ENCODE peak calls at places on chromosomes 2 and 18, in seven cellular contexts. One of them, this sample, is unnamed.

GRCh38 chr2:108169982-108170625 is 69.7 kb upstream of the SULT1C3 start:
- DNase-seq in lung: no peak
- DNase-seq in SK-N-SH: peak
- DNase-seq in cardiac muscle cell: peak
- DNase-seq in left lung: no peak
- DNase-seq in neural crest cell: no peak
- DNase-seq in chondrocyte: no peak
- DNase-seq in this sample: no peak

GRCh38 chr2:146312899-146313298 is 1531.9 kb upstream of the ACVR2A start:
- DNase-seq in left lung: no peak
- DNase-seq in lung: no peak
- DNase-seq in neural crest cell: no peak
- DNase-seq in SK-N-SH: no peak
- DNase-seq in chondrocyte: no peak
- DNase-seq in cardiac muscle cell: peak
- DNase-seq in this sample: no peak

GRCh38 chr2:237264480-237265219 is 149.3 kb downstream of the COL6A3 start:
- DNase-seq in left lung: no peak
- DNase-seq in neural crest cell: no peak
- DNase-seq in lung: no peak
- DNase-seq in SK-N-SH: no peak
- DNase-seq in chondrocyte: no peak
- DNase-seq in cardiac muscle cell: peak
- DNase-seq in this sample: no peak

GRCh38 chr2:218886461-218886947 is 5.9 kb downstream of the WNT10A start:
- DNase-seq in left lung: no peak
- DNase-seq in neural crest cell: no peak
- DNase-seq in lung: no peak
- DNase-seq in cardiac muscle cell: no peak
- DNase-seq in chondrocyte: peak
- DNase-seq in SK-N-SH: peak
- DNase-seq in this sample: no peak

GRCh38 chr2:54808642-54809041 is 85.2 kb downstream of the EML6 start:
- DNase-seq in chondrocyte: no peak
- DNase-seq in lung: no peak
- DNase-seq in SK-N-SH: no peak
- DNase-seq in neural crest cell: no peak
- DNase-seq in cardiac muscle cell: no peak
- DNase-seq in left lung: no peak
- DNase-seq in this sample: no peak

GRCh38 chr2:120952318-120952717 is 216.7 kb downstream of the GLI2 start:
- DNase-seq in SK-N-SH: no peak
- DNase-seq in left lung: no peak
- DNase-seq in lung: no peak
- DNase-seq in chondrocyte: no peak
- DNase-seq in neural crest cell: no peak
- DNase-seq in cardiac muscle cell: peak
- DNase-seq in this sample: no peak

GRCh38 chr18:58842978-58843661 is 21.6 kb upstream of the ZNF532 start:
- DNase-seq in chondrocyte: no peak
- DNase-seq in cardiac muscle cell: no peak
- DNase-seq in neural crest cell: no peak
- DNase-seq in left lung: no peak
- DNase-seq in SK-N-SH: no peak
- DNase-seq in lung: no peak
- DNase-seq in this sample: peak

GRCh38 chr2:225236769-225237323 is 162.7 kb upstream of the NYAP2 start:
- DNase-seq in SK-N-SH: no peak
- DNase-seq in lung: no peak
- DNase-seq in chondrocyte: no peak
- DNase-seq in cardiac muscle cell: no peak
- DNase-seq in neural crest cell: no peak
- DNase-seq in left lung: no peak
- DNase-seq in this sample: no peak

GRCh38 chr2:25411753-25412152 is 70.0 kb upstream of the DNMT3A start:
- DNase-seq in left lung: no peak
- DNase-seq in SK-N-SH: no peak
- DNase-seq in cardiac muscle cell: no peak
- DNase-seq in neural crest cell: no peak
- DNase-seq in lung: no peak
- DNase-seq in chondrocyte: no peak
- DNase-seq in this sample: no peak

GRCh38 chr2:55839182-55839819 is 84.3 kb downstream of the EFEMP1 start:
- DNase-seq in lung: peak
- DNase-seq in cardiac muscle cell: peak
- DNase-seq in left lung: no peak
- DNase-seq in chondrocyte: no peak
- DNase-seq in SK-N-SH: no peak
- DNase-seq in neural crest cell: no peak
- DNase-seq in this sample: no peak

GRCh38 chr2:62526531-62527381 is 20.8 kb upstream of the TMEM17 start:
- DNase-seq in neural crest cell: no peak
- DNase-seq in left lung: no peak
- DNase-seq in cardiac muscle cell: no peak
- DNase-seq in SK-N-SH: no peak
- DNase-seq in chondrocyte: no peak
- DNase-seq in lung: no peak
- DNase-seq in this sample: no peak

GRCh38 chr2:101515512-101515911 is 40.6 kb upstream of the RFX8 start:
- DNase-seq in cardiac muscle cell: peak
- DNase-seq in chondrocyte: no peak
- DNase-seq in lung: no peak
- DNase-seq in SK-N-SH: no peak
- DNase-seq in neural crest cell: no peak
- DNase-seq in left lung: no peak
- DNase-seq in this sample: no peak

GRCh38 chr2:46988733-46989481 is 73.3 kb upstream of the MCFD2 start:
- DNase-seq in cardiac muscle cell: no peak
- DNase-seq in left lung: no peak
- DNase-seq in lung: no peak
- DNase-seq in SK-N-SH: peak
- DNase-seq in chondrocyte: no peak
- DNase-seq in neural crest cell: no peak
- DNase-seq in this sample: no peak

GRCh38 chr2:40488101-40488598 is 36.3 kb upstream of the SLC8A1 start:
- DNase-seq in left lung: no peak
- DNase-seq in chondrocyte: no peak
- DNase-seq in lung: no peak
- DNase-seq in SK-N-SH: peak
- DNase-seq in cardiac muscle cell: peak
- DNase-seq in neural crest cell: no peak
- DNase-seq in this sample: no peak

GRCh38 chr2:31270136-31270535 is 36.2 kb downstream of the EHD3 start:
- DNase-seq in chondrocyte: no peak
- DNase-seq in left lung: no peak
- DNase-seq in cardiac muscle cell: no peak
- DNase-seq in lung: no peak
- DNase-seq in neural crest cell: no peak
- DNase-seq in SK-N-SH: no peak
- DNase-seq in this sample: no peak

GRCh38 chr2:149782566-149782965 is 195.0 kb upstream of the MMADHC start:
- DNase-seq in neural crest cell: no peak
- DNase-seq in SK-N-SH: no peak
- DNase-seq in lung: no peak
- DNase-seq in left lung: no peak
- DNase-seq in cardiac muscle cell: no peak
- DNase-seq in chondrocyte: no peak
- DNase-seq in this sample: no peak

GRCh38 chr2:85394256-85394655 is 15.9 kb downstream of the CAPG start:
- DNase-seq in neural crest cell: no peak
- DNase-seq in cardiac muscle cell: no peak
- DNase-seq in chondrocyte: peak
- DNase-seq in lung: no peak
- DNase-seq in SK-N-SH: no peak
- DNase-seq in left lung: no peak
- DNase-seq in this sample: no peak

GRCh38 chr2:75055307-75055819 is 96.9 kb downstream of the POLE4 start:
- DNase-seq in neural crest cell: no peak
- DNase-seq in lung: no peak
- DNase-seq in left lung: no peak
- DNase-seq in cardiac muscle cell: no peak
- DNase-seq in SK-N-SH: no peak
- DNase-seq in chondrocyte: no peak
- DNase-seq in this sample: no peak

GRCh38 chr2:166417669-166418068 is 41.9 kb upstream of the SCN9A start:
- DNase-seq in SK-N-SH: no peak
- DNase-seq in left lung: no peak
- DNase-seq in neural crest cell: no peak
- DNase-seq in cardiac muscle cell: peak
- DNase-seq in lung: no peak
- DNase-seq in chondrocyte: no peak
- DNase-seq in this sample: no peak

GRCh38 chr2:96773922-96774321 is 13.2 kb downstream of the CNNM4 start:
- DNase-seq in neural crest cell: no peak
- DNase-seq in lung: no peak
- DNase-seq in SK-N-SH: no peak
- DNase-seq in left lung: no peak
- DNase-seq in chondrocyte: no peak
- DNase-seq in cardiac muscle cell: no peak
- DNase-seq in this sample: no peak

GRCh38 chr2:98088261-98088660 is 1.3 kb downstream of the VWA3B start:
- DNase-seq in SK-N-SH: no peak
- DNase-seq in cardiac muscle cell: no peak
- DNase-seq in chondrocyte: no peak
- DNase-seq in lung: no peak
- DNase-seq in neural crest cell: no peak
- DNase-seq in left lung: no peak
- DNase-seq in this sample: no peak
- TF ChIP-seq CTCF in SK-N-SH: no peak
- TF ChIP-seq CTCF in cardiac muscle cell: no peak
- TF ChIP-seq CTCF in chondrocyte: no peak
- TF ChIP-seq CTCF in lung: no peak
- TF ChIP-seq CTCF in neural crest cell: no peak
- TF ChIP-seq CTCF in left lung: no peak
- TF ChIP-seq CTCF in this sample: no peak

GRCh38 chr2:234136461-234136860 is 86.0 kb downstream of the SPP2 start:
- DNase-seq in neural crest cell: no peak
- DNase-seq in chondrocyte: no peak
- DNase-seq in SK-N-SH: no peak
- DNase-seq in cardiac muscle cell: no peak
- DNase-seq in left lung: no peak
- DNase-seq in lung: no peak
- DNase-seq in this sample: no peak
- TF ChIP-seq CTCF in neural crest cell: no peak
- TF ChIP-seq CTCF in chondrocyte: no peak
- TF ChIP-seq CTCF in SK-N-SH: peak
- TF ChIP-seq CTCF in cardiac muscle cell: no peak
- TF ChIP-seq CTCF in left lung: no peak
- TF ChIP-seq CTCF in lung: no peak
- TF ChIP-seq CTCF in this sample: no peak

DNA sequence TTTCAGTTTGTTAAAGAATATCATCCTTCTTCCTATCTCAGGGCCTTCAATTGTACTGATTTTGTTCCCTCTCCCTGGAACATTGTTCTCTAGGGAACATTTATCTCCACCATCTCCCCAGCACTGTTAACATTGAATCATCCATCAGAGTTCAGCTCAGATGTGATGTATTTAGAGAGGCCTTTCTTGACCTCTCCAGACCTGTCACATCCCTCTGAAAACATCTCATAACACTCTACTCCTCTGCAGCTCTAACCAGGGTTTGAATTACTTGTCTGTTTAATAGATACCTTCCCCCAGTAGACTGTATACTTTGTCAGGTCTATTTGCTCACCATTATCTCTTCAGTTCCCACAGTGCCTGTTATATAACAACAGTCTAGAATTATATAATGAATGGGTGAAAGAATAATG is 98.6 kb downstream of the GALNT1 start:
- DNase-seq in neural crest cell: no peak
- DNase-seq in lung: no peak
- DNase-seq in chondrocyte: no peak
- DNase-seq in SK-N-SH: no peak
- DNase-seq in cardiac muscle cell: peak
- DNase-seq in left lung: no peak
- DNase-seq in this sample: no peak
- TF ChIP-seq CTCF in neural crest cell: no peak
- TF ChIP-seq CTCF in lung: no peak
- TF ChIP-seq CTCF in chondrocyte: no peak
- TF ChIP-seq CTCF in SK-N-SH: no peak
- TF ChIP-seq CTCF in cardiac muscle cell: no peak
- TF ChIP-seq CTCF in left lung: no peak
- TF ChIP-seq CTCF in this sample: no peak

GRCh38 chr18:76495435-76496199 is 575 bp upstream of the ZNF516 start:
- DNase-seq in lung: no peak
- DNase-seq in neural crest cell: peak
- DNase-seq in chondrocyte: no peak
- DNase-seq in cardiac muscle cell: peak
- DNase-seq in left lung: peak
- DNase-seq in SK-N-SH: peak
- DNase-seq in this sample: no peak
- TF ChIP-seq CTCF in lung: no peak
- TF ChIP-seq CTCF in neural crest cell: no peak
- TF ChIP-seq CTCF in chondrocyte: no peak
- TF ChIP-seq CTCF in cardiac muscle cell: no peak
- TF ChIP-seq CTCF in left lung: no peak
- TF ChIP-seq CTCF in SK-N-SH: no peak
- TF ChIP-seq CTCF in this sample: no peak

DNA sequence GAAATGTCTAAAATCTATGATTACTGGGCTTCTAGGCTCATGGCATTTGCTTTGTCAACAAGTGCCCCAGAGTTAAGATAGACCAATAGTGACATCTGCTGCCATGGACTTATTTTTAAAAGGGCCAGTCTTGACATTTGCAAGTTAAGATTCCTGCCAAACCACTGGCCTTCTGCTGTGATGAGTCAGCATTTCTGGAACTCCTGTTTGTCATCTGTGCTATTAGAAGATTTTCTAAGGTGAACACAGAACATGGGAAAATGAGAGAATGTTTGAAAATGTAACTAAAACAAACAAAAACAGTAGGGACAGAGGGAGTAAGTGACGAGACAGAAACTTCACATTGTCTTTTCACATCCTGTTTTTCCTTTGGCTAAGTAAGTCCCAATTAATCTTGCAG is 93.7 kb upstream of the WDR75 start:
- DNase-seq in cardiac muscle cell: peak
- DNase-seq in lung: no peak
- DNase-seq in chondrocyte: no peak
- DNase-seq in neural crest cell: no peak
- DNase-seq in left lung: no peak
- DNase-seq in SK-N-SH: no peak
- DNase-seq in this sample: no peak
- TF ChIP-seq CTCF in cardiac muscle cell: peak
- TF ChIP-seq CTCF in lung: no peak
- TF ChIP-seq CTCF in chondrocyte: peak
- TF ChIP-seq CTCF in neural crest cell: no peak
- TF ChIP-seq CTCF in left lung: no peak
- TF ChIP-seq CTCF in SK-N-SH: peak
- TF ChIP-seq CTCF in this sample: peak